ENCODE peak calls at places on chromosomes 3 and 15, in ten cellular contexts. A is GM12865, N is fibroblast of pulmonary artery, W is fibroblast of the aortic adventitia, Q is tibial nerve, K is HFF-Myc, E is fibroblast of mammary gland, M is esophagus squamous epithelium, H is mammary epithelial cell, J is RWPE2. D is an unnamed sample.

GRCh38 chr15:76335851-76336253 is 721 bp upstream of the ISL2 start:
- DNase-seq in A (peak), N (no peak), W (no peak), Q (no peak), K (no peak), E (no peak), M (no peak), H (no peak), J (no peak), D (no peak)

GRCh38 chr3:62084558-62084957 is 288.8 kb downstream of the FEZF2 start:
- DNase-seq in A (no peak), N (no peak), W (no peak), Q (no peak), K (no peak), E (no peak), M (no peak), H (peak), J (no peak), D (no peak)

GRCh38 chr15:60582370-60583036 is 103.6 kb upstream of the ICE2 start:
- DNase-seq in A (peak), N (peak), W (peak), Q (no peak), K (no peak), E (peak), M (no peak), H (no peak), J (no peak), D (no peak)

GRCh38 chr3:69231929-69232437 is 109.6 kb upstream of the LMOD3 start:
- DNase-seq in A (no peak), N (peak), W (peak), Q (no peak), K (no peak), E (peak), M (no peak), H (peak), J (peak), D (no peak)

GRCh38 chr3:194344012-194344411 is 7.1 kb downstream of the CPN2 start:
- DNase-seq in A (peak), N (peak), W (peak), Q (peak), K (no peak), E (peak), M (no peak), H (peak), J (no peak), D (peak)

GRCh38 chr15:94272251-94272898 is 41.0 kb downstream of the MCTP2 start:
- DNase-seq in A (no peak), N (no peak), W (no peak), Q (no peak), K (no peak), E (no peak), M (no peak), H (no peak), J (no peak), D (no peak)

GRCh38 chr3:124791639-124792111 is 61.4 kb downstream of the UMPS start:
- DNase-seq in A (peak), N (peak), W (peak), Q (no peak), K (peak), E (peak), M (no peak), H (no peak), J (no peak), D (peak)

GRCh38 chr3:36906504-36907149 is 38.2 kb downstream of the TRANK1 start:
- DNase-seq in A (no peak), N (peak), W (peak), Q (no peak), K (no peak), E (peak), M (no peak), H (peak), J (no peak), D (no peak)

GRCh38 chr3:76900571-76900970 is 139.3 kb upstream of the ROBO2 start:
- DNase-seq in A (no peak), N (no peak), W (no peak), Q (no peak), K (no peak), E (no peak), M (no peak), H (no peak), J (no peak), D (no peak)

DNA sequence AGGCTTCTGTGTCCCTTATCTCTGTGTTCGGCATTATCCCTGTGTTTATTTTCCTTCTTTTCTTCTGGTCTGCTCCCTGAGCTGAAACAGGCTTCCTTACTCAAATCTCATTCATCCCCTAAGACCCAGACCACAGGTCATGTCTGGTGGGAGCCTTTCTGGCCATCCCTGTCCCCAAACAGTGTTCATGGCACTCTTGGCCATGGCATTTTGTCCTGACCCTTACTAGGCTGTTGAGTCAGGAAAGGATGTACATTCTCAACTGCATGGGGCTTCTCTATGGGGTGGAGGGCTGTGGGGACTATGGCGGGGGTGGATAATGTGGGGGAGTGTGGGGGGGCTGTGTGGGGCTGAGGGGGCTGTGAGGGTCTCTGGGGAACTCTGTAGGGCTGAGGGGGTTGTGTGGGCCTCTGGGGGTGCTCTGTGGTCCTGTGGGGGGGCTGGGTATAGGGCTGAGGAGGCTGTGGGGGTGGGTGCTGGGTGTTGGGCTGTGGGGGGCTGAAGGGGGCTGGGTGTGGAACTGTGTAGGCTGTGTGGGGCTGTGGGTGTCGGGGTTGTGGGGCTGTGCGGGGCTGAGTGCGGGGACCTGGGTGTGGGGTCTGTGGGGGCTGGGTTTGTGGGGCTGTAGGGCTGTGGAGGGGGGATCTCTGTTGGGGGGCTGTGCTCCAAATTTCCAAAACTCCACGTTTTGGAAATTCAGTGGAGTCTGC is 64.3 kb downstream of the KLF13 start:
- DNase-seq in A (no peak), N (no peak), W (no peak), Q (no peak), K (no peak), E (no peak), M (no peak), H (no peak), J (no peak), D (no peak)
- H3K4me3 ChIP-seq in A (no peak), N (no peak), W (no peak), Q (peak), K (no peak), E (no peak), M (peak), H (no peak), J (no peak), D (peak)

GRCh38 chr3:9928158-9928557 is 5.5 kb upstream of the CRELD1 start:
- DNase-seq in A (no peak), N (no peak), W (no peak), Q (no peak), K (no peak), E (no peak), M (no peak), H (no peak), J (no peak), D (no peak)
- TF ChIP-seq CTCF in A (no peak), N (no peak), W (no peak), Q (no peak), K (no peak), E (no peak), M (no peak), H (no peak), J (no peak), D (no peak)

GRCh38 chr3:46461971-46462910 is 2.5 kb downstream of the LTF start:
- DNase-seq in A (no peak), N (peak), W (peak), Q (no peak), K (no peak), E (no peak), M (no peak), H (peak), J (no peak), D (peak)
- H3K4me3 ChIP-seq in A (no peak), N (no peak), W (no peak), Q (no peak), K (no peak), E (no peak), M (no peak), H (no peak), J (no peak), D (no peak)

DNA sequence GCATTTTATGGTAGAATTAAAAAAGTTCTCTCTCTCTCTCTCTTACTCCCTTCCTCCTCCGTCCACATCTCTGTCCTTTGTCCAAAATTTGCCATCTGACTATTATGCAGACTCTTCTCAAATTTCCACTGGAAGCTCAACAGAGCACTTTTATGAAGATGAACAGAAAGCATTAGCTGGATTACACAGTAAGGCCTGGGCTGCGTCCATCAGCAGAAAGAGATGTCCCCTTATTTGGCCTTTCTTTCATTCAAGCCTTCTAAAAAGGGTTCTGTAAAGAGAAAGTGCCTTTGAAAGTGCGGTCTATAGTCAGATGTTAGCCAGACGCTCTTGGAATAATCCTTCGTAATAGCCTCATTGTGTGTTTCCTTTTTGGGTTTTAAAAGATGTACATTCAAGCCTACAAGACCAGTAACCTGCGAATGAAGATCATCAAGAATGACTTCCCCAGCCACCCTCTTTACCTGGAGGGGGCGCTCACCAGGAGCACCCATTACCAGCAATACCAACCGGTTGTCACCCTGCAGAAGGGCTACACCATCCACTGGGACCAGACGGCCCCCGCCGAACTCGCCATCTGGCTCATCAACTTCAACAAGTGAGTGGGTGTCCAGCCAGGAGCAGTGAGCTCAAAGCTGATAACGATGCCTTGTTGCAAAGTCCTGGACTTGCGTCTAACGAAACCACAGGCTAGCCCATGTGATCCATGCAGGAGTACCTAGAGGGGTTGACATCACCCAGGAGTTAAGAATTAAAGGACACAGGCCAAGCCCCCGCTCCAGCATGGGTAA is 53.1 kb downstream of the MESD start:
- DNase-seq in A (no peak), N (no peak), W (no peak), Q (no peak), K (no peak), E (no peak), M (no peak), H (no peak), J (no peak), D (no peak)
- TF ChIP-seq CTCF in A (no peak), N (no peak), W (no peak), Q (no peak), K (no peak), E (no peak), M (no peak), H (no peak), J (no peak), D (no peak)

DNA sequence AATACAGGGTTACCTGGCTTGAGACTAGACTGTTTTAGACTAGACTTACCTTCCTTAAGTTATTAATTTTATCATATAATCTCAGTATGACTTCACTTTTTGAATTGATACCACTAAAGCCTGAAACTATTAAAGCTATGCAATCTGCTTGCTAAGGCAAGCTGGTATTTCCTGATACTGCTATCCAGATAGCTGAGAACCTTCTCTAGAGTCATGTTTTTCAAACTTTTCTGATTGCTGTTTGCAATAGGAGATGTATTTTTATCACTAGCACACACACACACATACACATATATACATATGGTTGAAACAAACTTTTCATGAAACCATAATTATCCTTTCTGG is 9.3 kb upstream of the MAGI1 start:
- DNase-seq in A (no peak), N (peak), W (peak), Q (no peak), K (no peak), E (no peak), M (no peak), H (no peak), J (no peak), D (no peak)
- H3K4me3 ChIP-seq in A (no peak), N (no peak), W (no peak), Q (no peak), K (no peak), E (no peak), M (no peak), H (no peak), J (no peak), D (no peak)

GRCh38 chr3:134794950-134795775 is at the start of gene EPHB1:
- DNase-seq in A (peak), N (peak), W (peak), Q (peak), K (peak), E (peak), M (no peak), H (peak), J (peak), D (peak)

GRCh38 chr3:134797080-134797801 is 2.2 kb downstream of the EPHB1 start:
- DNase-seq in A (no peak), N (no peak), W (peak), Q (no peak), K (no peak), E (no peak), M (no peak), H (no peak), J (no peak), D (no peak)

GRCh38 chr3:134794323-134794722 is 737 bp upstream of the EPHB1 start:
- DNase-seq in A (no peak), N (no peak), W (no peak), Q (no peak), K (no peak), E (no peak), M (no peak), H (no peak), J (no peak), D (no peak)

GRCh38 chr3:134796313-134797079 is 1.4 kb downstream of the EPHB1 start:
- DNase-seq in A (no peak), N (no peak), W (peak), Q (no peak), K (no peak), E (peak), M (no peak), H (peak), J (no peak), D (no peak)

DNA sequence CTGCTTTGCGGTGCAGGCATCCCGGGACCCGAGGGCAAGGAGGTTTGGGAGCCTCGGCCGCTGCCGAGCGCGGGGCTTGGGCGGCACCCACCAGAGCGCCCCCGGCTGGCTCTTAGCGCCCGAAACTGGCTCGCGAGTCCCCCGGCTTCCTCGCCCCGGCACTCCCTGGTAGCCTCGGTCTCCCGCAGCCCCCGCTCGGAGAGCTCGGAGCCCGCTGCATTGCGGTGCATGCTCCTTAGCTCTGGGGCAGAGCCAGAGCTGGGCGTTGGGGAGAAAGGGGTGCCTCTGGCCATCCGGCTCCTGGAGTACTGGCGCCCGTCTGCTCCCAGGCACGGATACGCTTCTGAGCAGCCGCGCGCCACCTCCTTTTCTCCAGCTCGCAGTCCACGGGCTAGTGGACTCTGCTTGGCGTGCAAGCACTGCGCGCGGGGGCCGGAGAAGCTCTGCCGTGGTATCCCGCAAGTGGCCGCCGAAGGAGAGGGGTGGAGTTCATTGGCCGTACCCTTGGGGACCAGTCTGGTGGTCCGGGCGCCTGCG is 784 bp downstream of the EPHB1 start:
- DNase-seq in A (no peak), N (peak), W (peak), Q (no peak), K (no peak), E (peak), M (no peak), H (peak), J (no peak), D (no peak)
- TF ChIP-seq CTCF in A (no peak), N (no peak), W (no peak), Q (no peak), K (no peak), E (no peak), M (no peak), H (no peak), J (no peak), D (no peak)

GRCh38 chr3:195771651-195772300 is 40.0 kb downstream of the MUC4 start:
- DNase-seq in A (no peak), N (no peak), W (no peak), Q (no peak), K (no peak), E (no peak), M (no peak), H (no peak), J (no peak), D (no peak)

GRCh38 chr3:195777975-195778374 is 33.8 kb downstream of the MUC4 start:
- DNase-seq in A (no peak), N (no peak), W (no peak), Q (no peak), K (no peak), E (no peak), M (no peak), H (no peak), J (peak), D (no peak)

GRCh38 chr3:195774917-195775316 is 36.8 kb downstream of the MUC4 start:
- DNase-seq in A (no peak), N (peak), W (peak), Q (peak), K (no peak), E (peak), M (no peak), H (no peak), J (peak), D (no peak)

GRCh38 chr3:195770081-195770840 is 41.5 kb downstream of the MUC4 start:
- DNase-seq in A (peak), N (no peak), W (no peak), Q (no peak), K (no peak), E (no peak), M (no peak), H (no peak), J (peak), D (no peak)

DNA sequence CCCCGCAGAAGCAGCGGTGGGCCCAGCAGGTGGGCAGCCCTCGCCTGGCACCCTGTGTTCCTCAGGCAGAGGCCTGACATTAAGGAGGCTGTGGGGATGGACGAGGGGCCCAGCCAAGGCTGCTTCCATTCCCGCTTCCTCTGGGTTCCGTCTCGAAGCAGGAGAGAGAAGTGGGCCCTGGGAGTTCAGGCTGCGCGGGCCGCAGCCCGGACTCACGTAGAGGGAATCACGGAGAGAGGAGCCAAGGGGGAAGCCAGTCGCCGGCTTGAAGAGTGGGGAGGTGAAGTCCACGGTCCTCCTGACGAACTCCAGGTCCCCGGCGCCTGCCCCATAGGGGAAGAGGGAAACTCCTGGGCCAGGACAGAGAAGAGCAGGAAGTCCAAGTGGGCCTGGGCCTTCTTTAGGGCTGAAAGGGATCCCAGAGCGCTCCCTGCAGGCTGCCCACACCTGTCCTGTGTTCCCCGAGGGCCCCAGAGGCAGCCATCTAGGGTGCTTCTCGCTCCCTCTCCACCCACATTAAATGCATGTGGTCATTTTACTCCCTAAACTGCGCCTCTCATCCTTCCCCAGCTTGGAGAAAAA is 37.7 kb downstream of the MUC4 start:
- DNase-seq in A (no peak), N (no peak), W (no peak), Q (no peak), K (no peak), E (no peak), M (no peak), H (no peak), J (no peak), D (no peak)
- H3K4me3 ChIP-seq in A (no peak), N (no peak), W (no peak), Q (no peak), K (no peak), E (no peak), M (no peak), H (no peak), J (no peak), D (no peak)

GRCh38 chr3:56988874-56989433 is 71.5 kb upstream of the SPATA12 start:
- DNase-seq in A (peak), N (peak), W (peak), Q (peak), K (peak), E (peak), M (no peak), H (peak), J (no peak), D (no peak)
- TF ChIP-seq CTCF in A (peak), N (peak), W (peak), Q (peak), K (peak), E (peak), M (peak), H (peak), J (peak), D (peak)

GRCh38 chr3:44098666-44099065 is 143.0 kb upstream of the TOPAZ1 start:
- DNase-seq in A (no peak), N (no peak), W (no peak), Q (no peak), K (no peak), E (no peak), M (no peak), H (no peak), J (no peak), D (no peak)
- H3K4me3 ChIP-seq in A (no peak), N (no peak), W (no peak), Q (no peak), K (no peak), E (no peak), M (no peak), H (no peak), J (no peak), D (no peak)

GRCh38 chr3:186514296-186515002 is 29.7 kb downstream of the CRYGS start:
- DNase-seq in A (peak), N (no peak), W (no peak), Q (no peak), K (no peak), E (no peak), M (no peak), H (peak), J (no peak), D (no peak)
- TF ChIP-seq CTCF in A (peak), N (peak), W (peak), Q (no peak), K (peak), E (peak), M (peak), H (peak), J (no peak), D (no peak)